ENCODE peak calls at places on chromosomes 6 and 20, in nine cellular contexts. Q is activated T-cell treated with anti-CD3 and anti-CD28 coated beads, Interleukin-2, amount 50 U/mL, for 4 hours; V is left ventricle myocardium inferior; K is activated B cell treated with CpG ODN at 0.5 μM for 24 hours; R is uterus; U is neuronal stem cell; W is bronchial epithelial cell; I is SK-MEL-5; O is GM23248. P is an unnamed sample.

GRCh38 chr20:824916-825315 is 8.6 kb upstream of the FAM110A start:
- DNase-seq in R (no peak), W (no peak), K (no peak), V (no peak), I (no peak), O (no peak), U (no peak), Q (no peak), P (no peak)

GRCh38 chr6:31874836-31875572 is 3.8 kb downstream of the SLC44A4 start:
- DNase-seq in K (no peak), R (no peak), V (no peak), O (no peak), U (no peak), Q (no peak), W (no peak), I (no peak), P (no peak)

GRCh38 chr6:89311853-89312531 is 3.1 kb downstream of the GABRR2 start:
- DNase-seq in U (peak), I (peak), W (peak), R (peak), Q (no peak), O (peak), K (no peak), V (peak), P (peak)

GRCh38 chr20:59753836-59754235 is 149.5 kb downstream of the PHACTR3 start:
- DNase-seq in Q (no peak), R (no peak), V (no peak), U (no peak), K (no peak), O (no peak), I (no peak), W (no peak), P (no peak)

GRCh38 chr6:98657764-98658163 is 176.6 kb upstream of the POU3F2 start:
- DNase-seq in U (no peak), V (no peak), K (no peak), O (peak), W (peak), R (no peak), Q (no peak), I (peak), P (peak)

GRCh38 chr6:16700202-16700997 is 60.9 kb downstream of the ATXN1 start:
- DNase-seq in O (no peak), U (no peak), R (no peak), V (no peak), K (no peak), W (no peak), I (no peak), Q (no peak), P (peak)

GRCh38 chr20:25238319-25239037 is 9.4 kb upstream of the PYGB start:
- DNase-seq in U (no peak), Q (no peak), R (no peak), I (peak), K (no peak), O (peak), V (no peak), W (peak), P (no peak)

GRCh38 chr6:25354078-25354940 is 75.1 kb downstream of the CARMIL1 start:
- DNase-seq in I (no peak), Q (no peak), W (no peak), U (no peak), K (no peak), R (no peak), V (no peak), O (peak), P (no peak)

GRCh38 chr6:107101661-107102413 is 13.5 kb downstream of the BEND3 start:
- DNase-seq in Q (no peak), K (no peak), V (no peak), U (no peak), O (no peak), R (no peak), I (no peak), W (no peak), P (no peak)

GRCh38 chr6:167706313-167707109 is 120.2 kb upstream of the AFDN start:
- DNase-seq in R (no peak), V (no peak), K (no peak), Q (peak), O (no peak), I (no peak), U (no peak), W (no peak), P (no peak)

GRCh38 chr6:33621396-33622388 is 570 bp downstream of the ITPR3 start:
- DNase-seq in Q (peak), W (peak), R (peak), U (no peak), K (peak), O (peak), V (peak), I (no peak), P (peak)

GRCh38 chr6:43967692-43968091 is 159.6 kb downstream of the MRPL14 start:
- DNase-seq in R (no peak), I (no peak), W (no peak), V (no peak), U (no peak), O (no peak), K (no peak), Q (no peak), P (no peak)

GRCh38 chr20:5888051-5888450 is 62.3 kb downstream of the TRMT6 start:
- DNase-seq in U (no peak), R (no peak), W (peak), I (no peak), V (no peak), Q (no peak), K (no peak), O (no peak), P (no peak)

GRCh38 chr20:52804455-52804966 is 167.6 kb upstream of the TSHZ2 start:
- DNase-seq in U (no peak), W (no peak), Q (no peak), V (no peak), K (no peak), I (no peak), R (no peak), O (no peak), P (no peak)

GRCh38 chr6:102298066-102298465 is 904.6 kb downstream of the GRIK2 start:
- DNase-seq in R (no peak), K (no peak), W (no peak), O (no peak), V (no peak), I (no peak), Q (no peak), U (no peak), P (no peak)

GRCh38 chr6:14922306-14922705 is 323.6 kb upstream of the JARID2 start:
- DNase-seq in U (no peak), Q (no peak), K (no peak), W (no peak), V (no peak), O (peak), I (no peak), R (no peak), P (peak)